ENCODE peak calls at places on chromosome 2, in eight cellular contexts. One of them, this sample, is unnamed.

GRCh38 chr2:65364986-65365733 is 67.2 kb downstream of the SPRED2 start:
- DNase-seq in HFF-Myc: no peak
- DNase-seq in fibroblast of pulmonary artery: no peak
- DNase-seq in chondrocyte: no peak
- DNase-seq in cardiac fibroblast: no peak
- DNase-seq in stimulated activated naive B cell treated with anti-CD40 and anti-IgM and Interleukin-4, amounts not matched to agents 10 μg/mL and 1 μg/mL and 100 μg/mL, for 72 hours: no peak
- DNase-seq in amygdala: no peak
- DNase-seq in activated CD8-positive, alpha-beta memory T cell treated with anti-CD3 and anti-CD28 coated beads for 4 hours: no peak
- DNase-seq in this sample: no peak

GRCh38 chr2:234378440-234378839 is 118.4 kb downstream of the ARL4C start:
- DNase-seq in HFF-Myc: no peak
- DNase-seq in fibroblast of pulmonary artery: peak; percentile 31
- DNase-seq in chondrocyte: no peak
- DNase-seq in cardiac fibroblast: peak; percentile 25
- DNase-seq in stimulated activated naive B cell treated with anti-CD40 and anti-IgM and Interleukin-4, amounts not matched to agents 10 μg/mL and 1 μg/mL and 100 μg/mL, for 72 hours: no peak
- DNase-seq in amygdala: no peak
- DNase-seq in activated CD8-positive, alpha-beta memory T cell treated with anti-CD3 and anti-CD28 coated beads for 4 hours: no peak
- DNase-seq in this sample: no peak

GRCh38 chr2:163255086-163255485 is 416.5 kb upstream of the KCNH7 start:
- DNase-seq in HFF-Myc: no peak
- DNase-seq in fibroblast of pulmonary artery: no peak
- DNase-seq in chondrocyte: no peak
- DNase-seq in cardiac fibroblast: peak; percentile 27
- DNase-seq in stimulated activated naive B cell treated with anti-CD40 and anti-IgM and Interleukin-4, amounts not matched to agents 10 μg/mL and 1 μg/mL and 100 μg/mL, for 72 hours: no peak
- DNase-seq in amygdala: no peak
- DNase-seq in activated CD8-positive, alpha-beta memory T cell treated with anti-CD3 and anti-CD28 coated beads for 4 hours: no peak
- DNase-seq in this sample: no peak

GRCh38 chr2:160317113-160318099 is 117.3 kb upstream of the ITGB6 start:
- DNase-seq in HFF-Myc: no peak
- DNase-seq in fibroblast of pulmonary artery: peak; percentile 81
- DNase-seq in chondrocyte: no peak
- DNase-seq in cardiac fibroblast: no peak
- DNase-seq in stimulated activated naive B cell treated with anti-CD40 and anti-IgM and Interleukin-4, amounts not matched to agents 10 μg/mL and 1 μg/mL and 100 μg/mL, for 72 hours: no peak
- DNase-seq in amygdala: no peak
- DNase-seq in activated CD8-positive, alpha-beta memory T cell treated with anti-CD3 and anti-CD28 coated beads for 4 hours: no peak
- DNase-seq in this sample: no peak

GRCh38 chr2:240574386-240575100 is 6.3 kb downstream of the RNPEPL1 start:
- DNase-seq in HFF-Myc: no peak
- DNase-seq in fibroblast of pulmonary artery: no peak
- DNase-seq in chondrocyte: peak; percentile 80
- DNase-seq in cardiac fibroblast: no peak
- DNase-seq in stimulated activated naive B cell treated with anti-CD40 and anti-IgM and Interleukin-4, amounts not matched to agents 10 μg/mL and 1 μg/mL and 100 μg/mL, for 72 hours: no peak
- DNase-seq in amygdala: no peak
- DNase-seq in activated CD8-positive, alpha-beta memory T cell treated with anti-CD3 and anti-CD28 coated beads for 4 hours: no peak
- DNase-seq in this sample: no peak

GRCh38 chr2:224400174-224400810 is 1.6 kb downstream of the FAM124B start:
- DNase-seq in HFF-Myc: no peak
- DNase-seq in fibroblast of pulmonary artery: no peak
- DNase-seq in chondrocyte: no peak
- DNase-seq in cardiac fibroblast: no peak
- DNase-seq in stimulated activated naive B cell treated with anti-CD40 and anti-IgM and Interleukin-4, amounts not matched to agents 10 μg/mL and 1 μg/mL and 100 μg/mL, for 72 hours: no peak
- DNase-seq in amygdala: no peak
- DNase-seq in activated CD8-positive, alpha-beta memory T cell treated with anti-CD3 and anti-CD28 coated beads for 4 hours: no peak
- DNase-seq in this sample: no peak

GRCh38 chr2:175003875-175004729 is 1.1 kb downstream of the CHN1 start:
- DNase-seq in HFF-Myc: no peak
- DNase-seq in fibroblast of pulmonary artery: peak; percentile 16
- DNase-seq in chondrocyte: no peak
- DNase-seq in cardiac fibroblast: no peak
- DNase-seq in stimulated activated naive B cell treated with anti-CD40 and anti-IgM and Interleukin-4, amounts not matched to agents 10 μg/mL and 1 μg/mL and 100 μg/mL, for 72 hours: no peak
- DNase-seq in amygdala: no peak
- DNase-seq in activated CD8-positive, alpha-beta memory T cell treated with anti-CD3 and anti-CD28 coated beads for 4 hours: no peak
- DNase-seq in this sample: no peak

GRCh38 chr2:170886391-170886790 is 42.7 kb upstream of the GORASP2 start:
- DNase-seq in HFF-Myc: no peak
- DNase-seq in fibroblast of pulmonary artery: peak; percentile 39
- DNase-seq in chondrocyte: no peak
- DNase-seq in cardiac fibroblast: peak; percentile 55
- DNase-seq in stimulated activated naive B cell treated with anti-CD40 and anti-IgM and Interleukin-4, amounts not matched to agents 10 μg/mL and 1 μg/mL and 100 μg/mL, for 72 hours: no peak
- DNase-seq in amygdala: no peak
- DNase-seq in activated CD8-positive, alpha-beta memory T cell treated with anti-CD3 and anti-CD28 coated beads for 4 hours: no peak
- DNase-seq in this sample: no peak

GRCh38 chr2:19642501-19642900 is 259.3 kb downstream of the TTC32 start:
- DNase-seq in HFF-Myc: no peak
- DNase-seq in fibroblast of pulmonary artery: no peak
- DNase-seq in chondrocyte: no peak
- DNase-seq in cardiac fibroblast: no peak
- DNase-seq in stimulated activated naive B cell treated with anti-CD40 and anti-IgM and Interleukin-4, amounts not matched to agents 10 μg/mL and 1 μg/mL and 100 μg/mL, for 72 hours: no peak
- DNase-seq in amygdala: no peak
- DNase-seq in activated CD8-positive, alpha-beta memory T cell treated with anti-CD3 and anti-CD28 coated beads for 4 hours: no peak
- DNase-seq in this sample: no peak

GRCh38 chr2:166242309-166242708 is 114.5 kb upstream of the SCN1A start:
- DNase-seq in HFF-Myc: no peak
- DNase-seq in fibroblast of pulmonary artery: no peak
- DNase-seq in chondrocyte: no peak
- DNase-seq in cardiac fibroblast: no peak
- DNase-seq in stimulated activated naive B cell treated with anti-CD40 and anti-IgM and Interleukin-4, amounts not matched to agents 10 μg/mL and 1 μg/mL and 100 μg/mL, for 72 hours: no peak
- DNase-seq in amygdala: no peak
- DNase-seq in activated CD8-positive, alpha-beta memory T cell treated with anti-CD3 and anti-CD28 coated beads for 4 hours: no peak
- DNase-seq in this sample: no peak

GRCh38 chr2:79799744-79800143 is 286.9 kb downstream of the CTNNA2 start:
- DNase-seq in HFF-Myc: no peak
- DNase-seq in fibroblast of pulmonary artery: no peak
- DNase-seq in chondrocyte: no peak
- DNase-seq in cardiac fibroblast: no peak
- DNase-seq in stimulated activated naive B cell treated with anti-CD40 and anti-IgM and Interleukin-4, amounts not matched to agents 10 μg/mL and 1 μg/mL and 100 μg/mL, for 72 hours: no peak
- DNase-seq in amygdala: no peak
- DNase-seq in activated CD8-positive, alpha-beta memory T cell treated with anti-CD3 and anti-CD28 coated beads for 4 hours: no peak
- DNase-seq in this sample: no peak

GRCh38 chr2:100124746-100125145 is 17.6 kb downstream of the AFF3 start:
- DNase-seq in HFF-Myc: no peak
- DNase-seq in fibroblast of pulmonary artery: peak; percentile 2
- DNase-seq in chondrocyte: no peak
- DNase-seq in cardiac fibroblast: peak; percentile 35
- DNase-seq in stimulated activated naive B cell treated with anti-CD40 and anti-IgM and Interleukin-4, amounts not matched to agents 10 μg/mL and 1 μg/mL and 100 μg/mL, for 72 hours: no peak
- DNase-seq in amygdala: no peak
- DNase-seq in activated CD8-positive, alpha-beta memory T cell treated with anti-CD3 and anti-CD28 coated beads for 4 hours: no peak
- DNase-seq in this sample: no peak

GRCh38 chr2:162556996-162557395 is 213.1 kb downstream of the GCA start:
- DNase-seq in HFF-Myc: no peak
- DNase-seq in fibroblast of pulmonary artery: no peak
- DNase-seq in chondrocyte: no peak
- DNase-seq in cardiac fibroblast: no peak
- DNase-seq in stimulated activated naive B cell treated with anti-CD40 and anti-IgM and Interleukin-4, amounts not matched to agents 10 μg/mL and 1 μg/mL and 100 μg/mL, for 72 hours: no peak
- DNase-seq in amygdala: no peak
- DNase-seq in activated CD8-positive, alpha-beta memory T cell treated with anti-CD3 and anti-CD28 coated beads for 4 hours: no peak
- DNase-seq in this sample: no peak

GRCh38 chr2:237774811-237775553 is 23.6 kb upstream of the RBM44 start:
- DNase-seq in HFF-Myc: peak; percentile 20
- DNase-seq in fibroblast of pulmonary artery: peak; percentile 68
- DNase-seq in chondrocyte: no peak
- DNase-seq in cardiac fibroblast: peak; percentile 69
- DNase-seq in stimulated activated naive B cell treated with anti-CD40 and anti-IgM and Interleukin-4, amounts not matched to agents 10 μg/mL and 1 μg/mL and 100 μg/mL, for 72 hours: peak; percentile 26
- DNase-seq in amygdala: no peak
- DNase-seq in activated CD8-positive, alpha-beta memory T cell treated with anti-CD3 and anti-CD28 coated beads for 4 hours: no peak
- DNase-seq in this sample: no peak

This sample was measured in substantia nigra.